ENCODE peak calls at places on chromosomes 6 and 20, in six cellular contexts. Y, E, T, W, O and F are unnamed samples.

GRCh38 chr6:147738089-147738488 is 229.6 kb downstream of the SAMD5 start:
- DNase-seq in Y (no peak), E (no peak), T (no peak), W (no peak), O (no peak), F (no peak)

GRCh38 chr6:166289181-166290061 is 18.8 kb downstream of the PRR18 start:
- DNase-seq in Y (no peak), E (no peak), T (no peak), W (no peak), O (no peak), F (no peak)

GRCh38 chr20:57621426-57622200 is 1.4 kb upstream of the ZBP1 start:
- DNase-seq in Y (no peak), E (no peak), T (no peak), W (no peak), O (no peak), F (no peak)

GRCh38 chr20:35643045-35643444 is 21.7 kb downstream of the CPNE1 start:
- DNase-seq in Y (no peak), E (no peak), T (no peak), W (no peak), O (no peak), F (no peak)

GRCh38 chr6:7332090-7332745 is 19.2 kb upstream of the SSR1 start:
- DNase-seq in Y (no peak), E (no peak), T (no peak), W (no peak), O (no peak), F (no peak)

GRCh38 chr6:154367839-154368695 is 11.5 kb upstream of the IPCEF1 start:
- DNase-seq in Y (no peak), E (no peak), T (no peak), W (no peak), O (no peak), F (no peak)

GRCh38 chr6:120320481-120321162 is 971.1 kb upstream of the MAN1A1 start:
- DNase-seq in Y (no peak), E (no peak), T (no peak), W (no peak), O (no peak), F (no peak)

GRCh38 chr6:136502791-136503190 is 47.4 kb downstream of the MAP7 start:
- DNase-seq in Y (no peak), E (no peak), T (no peak), W (no peak), O (no peak), F (no peak)

GRCh38 chr20:1062334-1063015 is 55.9 kb upstream of the PSMF1 start:
- DNase-seq in Y (no peak), E (no peak), T (peak; percentile 60), W (no peak), O (no peak), F (no peak)

GRCh38 chr6:70900061-70900460 is 56.8 kb downstream of the B3GAT2 start:
- DNase-seq in Y (no peak), E (no peak), T (no peak), W (no peak), O (no peak), F (no peak)

GRCh38 chr6:170393807-170394399 is 87.3 kb downstream of the FAM120B start:
- DNase-seq in Y (no peak), E (no peak), T (no peak), W (no peak), O (no peak), F (no peak)

GRCh38 chr20:37853823-37854375 is 49.0 kb upstream of the VSTM2L start:
- DNase-seq in Y (no peak), E (no peak), T (no peak), W (no peak), O (no peak), F (no peak)

GRCh38 chr6:95143408-95144180 is 433.7 kb upstream of the MANEA start:
- DNase-seq in Y (no peak), E (no peak), T (no peak), W (no peak), O (no peak), F (no peak)

GRCh38 chr20:8627386-8628030 is 441.4 kb upstream of the PLCB4 start:
- DNase-seq in Y (no peak), E (no peak), T (no peak), W (no peak), O (no peak), F (no peak)

GRCh38 chr6:42545226-42545773 is 18.5 kb upstream of the UBR2 start:
- DNase-seq in Y (no peak), E (peak; percentile 57), T (no peak), W (no peak), O (no peak), F (no peak)

GRCh38 chr6:23181301-23182110 is 612.1 kb downstream of the HDGFL1 start:
- DNase-seq in Y (no peak), E (no peak), T (no peak), W (no peak), O (no peak), F (no peak)

GRCh38 chr20:48098866-48099265 is 313.6 kb upstream of the SULF2 start:
- DNase-seq in Y (no peak), E (no peak), T (no peak), W (no peak), O (no peak), F (no peak)

GRCh38 chr6:124669713-124670480 is 292.3 kb upstream of the RNF217 start:
- DNase-seq in Y (no peak), E (no peak), T (no peak), W (no peak), O (no peak), F (no peak)

GRCh38 chr20:1122388-1123315 is 4.2 kb downstream of the PSMF1 start:
- DNase-seq in Y (peak; percentile 33), E (peak; percentile 65), T (peak; percentile 39), W (no peak), O (no peak), F (no peak)

GRCh38 chr20:31605031-31605901 is at the start of gene ID1:
- DNase-seq in Y (peak; percentile 86), E (peak; percentile 97), T (peak; percentile 97), W (peak; percentile 91), O (peak; percentile 97), F (peak; percentile 89)

GRCh38 chr6:117267766-117268534 is 2.6 kb downstream of the VGLL2 start:
- DNase-seq in Y (no peak), E (no peak), T (no peak), W (no peak), O (no peak), F (no peak)

GRCh38 chr6:56708810-56709597 is 66.3 kb upstream of the DST start:
- DNase-seq in Y (no peak), E (no peak), T (no peak), W (peak; percentile 10), O (no peak), F (no peak)

GRCh38 chr6:20868397-20869185 is 334.3 kb downstream of the CDKAL1 start:
- DNase-seq in Y (no peak), E (no peak), T (no peak), W (no peak), O (no peak), F (no peak)

GRCh38 chr6:88380618-88381288 is 214.6 kb upstream of the CNR1 start:
- DNase-seq in Y (no peak), E (no peak), T (no peak), W (no peak), O (no peak), F (no peak)

GRCh38 chr20:59428441-59429205 is 128.2 kb downstream of the EDN3 start:
- DNase-seq in Y (no peak), E (no peak), T (no peak), W (no peak), O (no peak), F (no peak)

GRCh38 chr20:50957276-50957675 is 1.1 kb downstream of the DPM1 start:
- DNase-seq in Y (no peak), E (no peak), T (no peak), W (no peak), O (no peak), F (no peak)

GRCh38 chr6:13712485-13712990 is 903 bp upstream of the RANBP9 start:
- DNase-seq in Y (no peak), E (no peak), T (no peak), W (no peak), O (no peak), F (no peak)

GRCh38 chr6:30062471-30063178 is 1.6 kb downstream of the POLR1H start:
- DNase-seq in Y (peak; percentile 19), E (no peak), T (no peak), W (no peak), O (no peak), F (no peak)

GRCh38 chr6:30061766-30062458 is 847 bp downstream of the POLR1H start:
- DNase-seq in Y (peak; percentile 26), E (peak; percentile 28), T (peak; percentile 45), W (no peak), O (no peak), F (no peak)

GRCh38 chr6:30063315-30063714 is 2.2 kb downstream of the POLR1H start:
- DNase-seq in Y (no peak), E (no peak), T (no peak), W (no peak), O (no peak), F (no peak)

GRCh38 chr6:30060634-30060981 is 457 bp upstream of the POLR1H start:
- DNase-seq in Y (no peak), E (peak; percentile 52), T (peak; percentile 33), W (peak; percentile 57), O (peak; percentile 85), F (no peak)

GRCh38 chr6:30060982-30061765 is at the start of gene POLR1H:
- DNase-seq in Y (peak; percentile 93), E (peak; percentile 95), T (peak; percentile 95), W (peak; percentile 95), O (peak; percentile 96), F (peak; percentile 68)
- TF ChIP-seq POLR2A in Y (peak; percentile 91), E (peak; percentile 94), T (peak; percentile 97), W (peak; percentile 97), O (peak; percentile 49), F (peak; percentile 96)

GRCh38 chr6:67676892-67677291 is 958.2 kb upstream of the ADGRB3 start:
- DNase-seq in Y (no peak), E (no peak), T (no peak), W (no peak), O (no peak), F (no peak)
- TF ChIP-seq POLR2AphosphoS5 in Y (no peak), E (no peak), T (no peak), W (no peak), O (no peak), F (no peak)

GRCh38 chr6:142945071-142945445 is at the start of gene HIVEP2:
- DNase-seq in Y (peak; percentile 85), E (peak; percentile 95), T (peak; percentile 91), W (peak; percentile 66), O (peak; percentile 94), F (peak; percentile 26)
- TF ChIP-seq POLR2A in Y (no peak), E (no peak), T (no peak), W (no peak), O (peak; percentile 21), F (no peak)

GRCh38 chr6:150482883-150483409 is 114.1 kb downstream of the IYD start:
- DNase-seq in Y (no peak), E (no peak), T (no peak), W (no peak), O (no peak), F (no peak)

GRCh38 chr6:150491131-150491795 is 108.4 kb upstream of the PLEKHG1 start:
- DNase-seq in Y (no peak), E (no peak), T (no peak), W (no peak), O (no peak), F (no peak)

GRCh38 chr6:150491796-150492142 is 107.9 kb upstream of the PLEKHG1 start:
- DNase-seq in Y (no peak), E (no peak), T (no peak), W (no peak), O (no peak), F (no peak)

GRCh38 chr6:150490586-150490985 is 109.1 kb upstream of the PLEKHG1 start:
- DNase-seq in Y (peak; percentile 22), E (no peak), T (no peak), W (no peak), O (no peak), F (no peak)

GRCh38 chr6:150485559-150486517 is 113.8 kb upstream of the PLEKHG1 start:
- DNase-seq in Y (no peak), E (no peak), T (no peak), W (no peak), O (no peak), F (no peak)
- TF ChIP-seq POLR2AphosphoS5 in Y (no peak), E (no peak), T (no peak), W (no peak), O (no peak), F (no peak)